ENCODE peak calls at places on chromosomes 4 and X, in four cellular contexts. One of them, this sample, is unnamed.

GRCh38 chr4:166169111-166169510 is 296.1 kb downstream of the TLL1 start:
- DNase-seq in renal cortical epithelial cell: no peak
- DNase-seq in left cardiac atrium: no peak
- DNase-seq in GM04504: no peak
- DNase-seq in this sample: no peak

GRCh38 chrX:132022115-132022862 is 813 bp upstream of the STK26 start:
- DNase-seq in renal cortical epithelial cell: no peak
- DNase-seq in left cardiac atrium: no peak
- DNase-seq in GM04504: no peak
- DNase-seq in this sample: no peak

GRCh38 chr4:138114434-138114833 is 127.7 kb downstream of the SLC7A11 start:
- DNase-seq in renal cortical epithelial cell: peak; percentile 45
- DNase-seq in left cardiac atrium: no peak
- DNase-seq in GM04504: no peak
- DNase-seq in this sample: no peak

GRCh38 chr4:87896020-87896621 is 63.4 kb downstream of the MEPE start:
- DNase-seq in renal cortical epithelial cell: peak; percentile 99
- DNase-seq in left cardiac atrium: peak; percentile 30
- DNase-seq in GM04504: peak; percentile 32
- DNase-seq in this sample: no peak

GRCh38 chrX:64334467-64334866 is 60.8 kb downstream of the MTMR8 start:
- DNase-seq in renal cortical epithelial cell: no peak
- DNase-seq in left cardiac atrium: no peak
- DNase-seq in GM04504: no peak
- DNase-seq in this sample: no peak

GRCh38 chrX:48835524-48836329 is at the start of gene PCSK1N:
- DNase-seq in renal cortical epithelial cell: peak; percentile 27
- DNase-seq in left cardiac atrium: no peak
- DNase-seq in GM04504: no peak
- DNase-seq in this sample: peak; percentile 11

GRCh38 chr4:48268956-48269860 is at the start of gene TEC:
- DNase-seq in renal cortical epithelial cell: peak; percentile 48
- DNase-seq in left cardiac atrium: peak; percentile 71
- DNase-seq in GM04504: no peak
- DNase-seq in this sample: peak; percentile 63

GRCh38 chr4:74311696-74312313 is 3.5 kb downstream of the EPGN start:
- DNase-seq in renal cortical epithelial cell: peak; percentile 76
- DNase-seq in left cardiac atrium: no peak
- DNase-seq in GM04504: peak; percentile 28
- DNase-seq in this sample: no peak

GRCh38 chr4:90442619-90443018 is 315.4 kb downstream of the CCSER1 start:
- DNase-seq in renal cortical epithelial cell: no peak
- DNase-seq in left cardiac atrium: no peak
- DNase-seq in GM04504: no peak
- DNase-seq in this sample: no peak

GRCh38 chr4:164368894-164369293 is 385.0 kb upstream of the SMIM31 start:
- DNase-seq in renal cortical epithelial cell: no peak
- DNase-seq in left cardiac atrium: no peak
- DNase-seq in GM04504: no peak
- DNase-seq in this sample: no peak

GRCh38 chrX:16666541-16666940 is 16.6 kb downstream of the S100G start:
- DNase-seq in renal cortical epithelial cell: no peak
- DNase-seq in left cardiac atrium: no peak
- DNase-seq in GM04504: peak; percentile 65
- DNase-seq in this sample: no peak